ENCODE peak calls at places on chromosomes 13 and 19, in five cellular contexts. One of them, this sample, is unnamed.

GRCh38 chr19:50705422-50706019 is 14.1 kb downstream of the SHANK1 start:
- DNase-seq in NCI-H2171 treated with DMSO at 0.1 percent for 48 hours: peak; percentile 65
- DNase-seq in CD4-positive, alpha-beta T cell: no peak
- DNase-seq in stimulated activated CD8-positive, alpha-beta memory T cell treated with anti-CD3 and anti-CD28 coated beads, Interleukin-7, amount 100 ng/mL, for 24 hours: no peak
- DNase-seq in colonic mucosa: no peak
- DNase-seq in this sample: no peak

GRCh38 chr19:12952488-12953455 is 4.3 kb downstream of the GADD45GIP1 start:
- DNase-seq in colonic mucosa: no peak
- DNase-seq in CD4-positive, alpha-beta T cell: no peak
- DNase-seq in NCI-H2171 treated with DMSO at 0.1 percent for 48 hours: peak; percentile 88
- DNase-seq in stimulated activated CD8-positive, alpha-beta memory T cell treated with anti-CD3 and anti-CD28 coated beads, Interleukin-7, amount 100 ng/mL, for 24 hours: no peak
- DNase-seq in this sample: no peak

GRCh38 chr13:98033277-98034247 is 80.1 kb downstream of the IPO5 start:
- DNase-seq in stimulated activated CD8-positive, alpha-beta memory T cell treated with anti-CD3 and anti-CD28 coated beads, Interleukin-7, amount 100 ng/mL, for 24 hours: no peak
- DNase-seq in CD4-positive, alpha-beta T cell: no peak
- DNase-seq in colonic mucosa: no peak
- DNase-seq in NCI-H2171 treated with DMSO at 0.1 percent for 48 hours: peak; percentile 18
- DNase-seq in this sample: peak; percentile 26

GRCh38 chr13:57846600-57847173 is 215.1 kb downstream of the PCDH17 start:
- DNase-seq in colonic mucosa: no peak
- DNase-seq in CD4-positive, alpha-beta T cell: no peak
- DNase-seq in NCI-H2171 treated with DMSO at 0.1 percent for 48 hours: no peak
- DNase-seq in stimulated activated CD8-positive, alpha-beta memory T cell treated with anti-CD3 and anti-CD28 coated beads, Interleukin-7, amount 100 ng/mL, for 24 hours: no peak
- DNase-seq in this sample: no peak

GRCh38 chr19:12665646-12666304 is 767 bp downstream of the MAN2B1 start:
- DNase-seq in NCI-H2171 treated with DMSO at 0.1 percent for 48 hours: no peak
- DNase-seq in CD4-positive, alpha-beta T cell: no peak
- DNase-seq in colonic mucosa: no peak
- DNase-seq in stimulated activated CD8-positive, alpha-beta memory T cell treated with anti-CD3 and anti-CD28 coated beads, Interleukin-7, amount 100 ng/mL, for 24 hours: no peak
- DNase-seq in this sample: no peak

GRCh38 chr19:40594251-40594650 is 6.9 kb upstream of the LTBP4 start:
- DNase-seq in CD4-positive, alpha-beta T cell: no peak
- DNase-seq in colonic mucosa: no peak
- DNase-seq in NCI-H2171 treated with DMSO at 0.1 percent for 48 hours: no peak
- DNase-seq in stimulated activated CD8-positive, alpha-beta memory T cell treated with anti-CD3 and anti-CD28 coated beads, Interleukin-7, amount 100 ng/mL, for 24 hours: no peak
- DNase-seq in this sample: no peak

GRCh38 chr13:99806671-99807070 is 164.9 kb downstream of the ZIC5 start:
- DNase-seq in stimulated activated CD8-positive, alpha-beta memory T cell treated with anti-CD3 and anti-CD28 coated beads, Interleukin-7, amount 100 ng/mL, for 24 hours: no peak
- DNase-seq in CD4-positive, alpha-beta T cell: no peak
- DNase-seq in colonic mucosa: no peak
- DNase-seq in NCI-H2171 treated with DMSO at 0.1 percent for 48 hours: no peak
- DNase-seq in this sample: no peak

GRCh38 chr13:110337287-110337686 is 30.2 kb downstream of the COL4A2 start:
- DNase-seq in colonic mucosa: no peak
- DNase-seq in stimulated activated CD8-positive, alpha-beta memory T cell treated with anti-CD3 and anti-CD28 coated beads, Interleukin-7, amount 100 ng/mL, for 24 hours: no peak
- DNase-seq in CD4-positive, alpha-beta T cell: no peak
- DNase-seq in NCI-H2171 treated with DMSO at 0.1 percent for 48 hours: no peak
- DNase-seq in this sample: no peak

GRCh38 chr19:31334101-31334848 is 15.0 kb downstream of the TSHZ3 start:
- DNase-seq in CD4-positive, alpha-beta T cell: no peak
- DNase-seq in stimulated activated CD8-positive, alpha-beta memory T cell treated with anti-CD3 and anti-CD28 coated beads, Interleukin-7, amount 100 ng/mL, for 24 hours: no peak
- DNase-seq in colonic mucosa: no peak
- DNase-seq in NCI-H2171 treated with DMSO at 0.1 percent for 48 hours: no peak
- DNase-seq in this sample: no peak

GRCh38 chr19:14113762-14114414 is 3.7 kb downstream of the PRKACA start:
- DNase-seq in CD4-positive, alpha-beta T cell: peak; percentile 44
- DNase-seq in stimulated activated CD8-positive, alpha-beta memory T cell treated with anti-CD3 and anti-CD28 coated beads, Interleukin-7, amount 100 ng/mL, for 24 hours: no peak
- DNase-seq in NCI-H2171 treated with DMSO at 0.1 percent for 48 hours: no peak
- DNase-seq in colonic mucosa: peak; percentile 61
- DNase-seq in this sample: no peak